ENCODE peak calls at places on chromosomes 16 and 17, in ten cellular contexts. F, R, I, E, S, A, H, L, C and P are unnamed samples.

GRCh38 chr17:28912281-28912937 is 9.5 kb upstream of the DHRS13 start:
- DNase-seq in E (peak), H (peak), A (no peak), L (no peak), I (no peak), F (no peak), C (no peak), R (peak), S (no peak), P (no peak)

GRCh38 chr16:55370762-55371482 is 46.9 kb downstream of the IRX6 start:
- DNase-seq in R (peak), E (peak), S (no peak), F (peak), A (peak), I (no peak), C (peak), H (peak), L (peak), P (peak)

GRCh38 chr17:41287050-41287449 is 11.6 kb downstream of the KRTAP9-7 start:
- DNase-seq in A (no peak), H (no peak), R (no peak), E (no peak), C (no peak), L (no peak), S (no peak), I (peak), F (no peak), P (no peak)

GRCh38 chr17:17928422-17929386 is 43.5 kb downstream of the TOM1L2 start:
- DNase-seq in E (no peak), L (no peak), A (no peak), R (no peak), F (no peak), H (peak), I (no peak), S (no peak), C (no peak), P (no peak)

GRCh38 chr16:649646-650045 is 481 bp downstream of the WDR90 start:
- DNase-seq in H (no peak), A (no peak), C (peak), S (no peak), F (no peak), L (no peak), I (no peak), E (no peak), R (no peak), P (no peak)

GRCh38 chr16:89201467-89202377 is 1.4 kb upstream of the SLC22A31 start:
- DNase-seq in A (peak), H (peak), C (peak), S (peak), F (peak), E (peak), I (peak), L (peak), R (peak), P (peak)

GRCh38 chr16:2480948-2481347 is 6.0 kb downstream of the TBC1D24 start:
- DNase-seq in L (no peak), R (peak), S (peak), C (no peak), I (no peak), A (no peak), E (no peak), H (no peak), F (peak), P (no peak)

GRCh38 chr16:505479-506245 is 21.9 kb upstream of the CAPN15 start:
- DNase-seq in S (no peak), F (no peak), H (peak), R (no peak), E (no peak), I (no peak), C (no peak), A (no peak), L (peak), P (no peak)

GRCh38 chr16:22008215-22009142 is 568 bp downstream of the MOSMO start:
- DNase-seq in C (no peak), H (peak), I (no peak), F (peak), S (peak), E (no peak), A (no peak), R (peak), L (no peak), P (peak)

GRCh38 chr16:29730649-29731048 is 15.1 kb downstream of the C16orf54 start:
- DNase-seq in L (no peak), S (peak), I (no peak), E (no peak), F (no peak), H (no peak), R (no peak), C (no peak), A (no peak), P (no peak)

GRCh38 chr16:29727452-29727851 is 18.3 kb downstream of the C16orf54 start:
- DNase-seq in S (no peak), I (no peak), E (no peak), R (no peak), H (no peak), F (no peak), C (no peak), A (no peak), L (no peak), P (no peak)

GRCh38 chr16:29729116-29729521 is 16.7 kb downstream of the C16orf54 start:
- DNase-seq in I (no peak), A (peak), F (no peak), R (no peak), L (no peak), S (no peak), E (peak), C (peak), H (peak), P (no peak)

GRCh38 chr16:29726845-29727379 is 18.9 kb downstream of the C16orf54 start:
- DNase-seq in L (no peak), H (no peak), E (no peak), R (no peak), S (no peak), A (no peak), C (no peak), I (no peak), F (peak), P (no peak)
- TF ChIP-seq CTCF in L (no peak), H (no peak), E (no peak), R (no peak), S (no peak), A (no peak), C (no peak), I (no peak), F (no peak), P (no peak)

GRCh38 chr17:11441004-11441403 is 157.3 kb upstream of the DNAH9 start:
- DNase-seq in H (no peak), C (no peak), R (no peak), E (no peak), S (no peak), A (no peak), L (no peak), F (no peak), I (no peak), P (no peak)
- TF ChIP-seq CTCF in H (no peak), C (no peak), R (no peak), E (no peak), S (no peak), A (no peak), L (no peak), F (no peak), I (no peak), P (no peak)

DNA sequence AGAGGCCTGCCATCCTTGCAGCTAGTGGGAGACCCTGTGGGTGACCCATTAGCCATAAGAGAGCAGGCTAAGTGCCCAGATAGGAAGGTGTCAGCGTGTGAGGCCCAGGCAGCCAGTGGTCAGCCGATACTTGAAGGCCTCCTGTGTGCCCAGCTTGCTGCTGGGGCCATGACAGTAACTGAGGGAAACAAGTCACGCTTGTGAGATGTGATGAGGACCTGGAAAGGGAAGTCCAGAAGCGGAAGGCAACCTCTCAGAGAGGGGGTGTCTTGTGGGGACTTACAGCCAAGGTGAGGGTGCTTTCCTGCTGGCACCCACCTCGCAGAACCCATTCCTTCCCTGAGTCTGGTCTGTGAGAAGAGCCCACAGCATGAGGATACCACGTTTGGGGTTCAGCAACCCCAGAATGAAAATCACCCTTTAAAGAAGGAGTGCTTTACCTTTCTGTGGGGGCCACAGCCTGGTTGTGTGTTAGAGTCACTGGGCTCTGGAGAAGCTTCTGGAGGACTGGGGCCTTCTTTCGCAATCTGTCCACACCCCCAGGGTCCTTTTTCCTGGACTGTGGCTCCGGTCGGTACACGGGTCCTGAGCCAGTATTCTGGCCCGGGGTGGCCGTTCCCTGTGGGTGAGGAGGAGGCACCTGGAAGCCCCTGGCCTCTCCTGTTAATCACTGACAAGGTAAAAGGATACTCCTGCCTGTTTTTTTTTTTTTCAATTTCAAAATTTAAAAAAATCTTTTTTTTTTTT is 53.9 kb downstream of the PLCG2 start:
- DNase-seq in C (no peak), E (no peak), F (no peak), R (no peak), H (no peak), I (no peak), A (no peak), S (no peak), L (no peak), P (no peak)
- TF ChIP-seq CTCF in C (no peak), E (no peak), F (no peak), R (no peak), H (no peak), I (no peak), A (no peak), S (no peak), L (no peak), P (no peak)

DNA sequence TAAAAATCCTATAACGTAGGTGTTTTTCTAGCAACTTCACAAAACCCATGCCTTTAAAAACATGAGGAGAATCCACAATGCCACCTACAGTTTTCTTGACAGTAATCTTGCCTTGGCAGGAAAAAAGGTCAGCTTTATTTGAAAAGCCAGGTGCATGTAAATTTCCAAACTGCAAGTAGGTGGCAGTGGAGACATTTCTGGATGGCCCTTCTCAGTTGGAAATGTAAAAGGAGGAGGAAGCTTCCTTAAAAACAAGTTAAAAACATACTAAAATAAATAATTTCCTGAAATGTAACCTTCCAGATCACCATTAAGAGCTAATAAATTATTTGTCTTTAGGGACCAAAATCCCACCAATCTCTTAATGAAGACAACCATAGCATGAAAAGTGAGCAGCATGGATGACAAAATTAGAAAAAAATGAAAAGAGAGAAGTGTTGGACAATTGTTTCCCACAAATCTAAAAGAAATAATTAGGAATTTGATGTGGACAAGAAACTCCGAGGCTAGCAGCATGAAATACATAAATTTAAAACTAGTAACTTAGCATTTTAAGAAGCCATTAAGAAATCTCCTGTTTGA is 152.2 kb downstream of the SNX11 start:
- DNase-seq in A (peak), I (no peak), S (no peak), E (peak), F (peak), C (peak), L (no peak), H (peak), R (peak), P (no peak)
- TF ChIP-seq CTCF in A (peak), I (peak), S (peak), E (peak), F (peak), C (peak), L (peak), H (peak), R (peak), P (peak)

DNA sequence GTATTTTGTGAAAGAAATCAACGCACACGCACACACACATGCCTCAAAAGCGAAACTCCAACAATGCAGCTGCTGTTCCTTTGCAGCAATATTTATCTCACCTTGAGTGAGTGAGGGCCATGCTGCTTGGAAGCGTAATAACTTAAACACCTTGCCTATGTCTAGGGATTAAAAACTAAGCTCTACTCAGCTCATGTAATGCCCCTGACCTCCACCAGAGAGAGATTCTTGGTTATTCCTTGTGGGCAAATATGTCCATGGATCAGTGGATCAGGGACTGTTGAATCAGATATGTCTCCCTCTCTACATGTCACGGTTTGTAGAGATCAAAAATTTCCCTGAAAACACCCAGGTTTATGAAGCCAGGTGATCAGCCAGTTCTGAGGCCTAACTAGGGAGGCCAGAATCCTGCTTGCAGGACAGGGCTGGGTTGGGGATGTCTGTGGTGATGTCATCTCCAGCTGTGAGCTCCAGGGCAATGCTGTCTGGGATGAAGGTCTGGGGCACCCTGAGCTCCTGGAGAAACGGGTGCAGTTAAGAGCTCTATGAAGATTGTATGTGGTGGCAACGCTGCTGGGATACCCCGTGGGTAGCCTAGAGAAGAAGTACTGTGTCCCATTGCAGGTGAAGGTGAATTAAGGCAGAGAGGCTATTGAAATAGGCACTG is 149.4 kb downstream of the KCNJ12 start:
- DNase-seq in A (no peak), S (no peak), I (no peak), L (no peak), R (no peak), H (peak), C (peak), E (no peak), F (no peak), P (no peak)
- TF ChIP-seq CTCF in A (no peak), S (no peak), I (no peak), L (no peak), R (no peak), H (peak), C (no peak), E (no peak), F (no peak), P (no peak)

DNA sequence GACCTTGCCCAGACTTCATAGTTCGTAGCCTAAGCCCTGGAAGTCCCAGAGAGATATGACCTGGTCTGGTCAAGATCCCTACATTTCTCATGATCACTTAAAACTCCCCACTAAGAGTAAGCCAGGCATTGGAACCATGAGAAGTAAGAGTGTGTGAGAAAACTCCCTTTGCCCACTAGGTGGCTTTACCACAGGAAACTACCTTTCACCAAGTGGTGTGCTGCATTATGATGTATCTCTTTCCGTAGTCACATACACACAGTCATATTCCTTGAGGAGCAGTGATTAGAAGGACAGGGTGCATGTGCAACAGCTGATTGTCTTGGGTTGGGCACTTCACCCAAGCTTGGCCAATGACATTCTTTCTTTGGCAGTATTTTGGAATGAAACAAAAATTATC is 639.3 kb downstream of the KCNJ2 start:
- DNase-seq in F (no peak), L (peak), S (no peak), E (peak), C (no peak), R (no peak), H (peak), I (no peak), A (no peak), P (no peak)
- TF ChIP-seq CTCF in F (no peak), L (peak), S (no peak), E (peak), C (no peak), R (peak), H (peak), I (no peak), A (peak), P (peak)

DNA sequence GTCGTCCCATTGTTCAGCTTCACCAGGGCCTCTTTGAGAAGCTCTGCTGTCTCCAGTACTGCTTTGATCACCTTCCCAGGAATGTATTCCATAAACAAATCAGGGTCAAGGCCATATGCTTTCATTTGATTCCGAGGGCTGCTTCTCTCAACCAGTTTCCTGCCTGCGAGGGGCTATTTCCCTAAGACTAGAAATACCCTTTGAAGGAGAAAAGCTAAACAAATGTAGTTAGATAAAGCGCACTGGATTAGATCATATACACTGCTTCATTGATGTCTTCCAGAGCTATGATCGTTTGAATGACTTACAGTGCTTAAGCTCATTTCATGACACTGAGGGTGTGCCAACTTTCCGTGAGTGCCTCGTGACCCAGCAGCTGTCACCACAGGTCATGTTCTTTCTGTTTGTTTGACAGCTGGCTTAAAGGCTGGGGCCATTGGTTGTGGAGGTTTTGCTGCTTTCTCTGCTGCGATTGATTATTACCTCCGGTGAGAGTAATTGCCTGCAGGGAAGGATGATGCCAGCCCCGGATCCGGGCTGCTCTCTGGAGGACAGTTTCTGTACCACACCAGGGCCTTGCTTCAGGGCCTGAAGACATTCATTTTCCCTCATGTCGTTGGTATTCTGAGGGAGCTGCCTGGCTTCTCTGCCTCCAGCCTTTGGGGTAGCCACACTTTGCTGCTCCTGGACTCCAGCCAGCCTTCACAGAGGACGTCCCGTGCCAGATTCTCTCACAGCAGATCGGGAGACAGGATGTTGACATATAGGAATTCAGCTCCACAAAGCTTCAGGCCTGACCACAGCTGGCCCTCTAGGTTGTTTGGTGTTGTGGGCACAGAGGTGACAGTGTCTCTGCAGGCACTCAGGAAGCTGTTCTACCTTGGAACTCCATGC is 3.9 kb downstream of the TIMM22 start:
- DNase-seq in H (no peak), E (no peak), C (peak), I (no peak), A (peak), L (no peak), F (peak), R (no peak), S (peak), P (no peak)
- TF ChIP-seq CTCF in H (no peak), E (no peak), C (no peak), I (no peak), A (no peak), L (no peak), F (no peak), R (no peak), S (no peak), P (no peak)

GRCh38 chr16:11100239-11100750 is 155.7 kb downstream of the SOCS1 start:
- DNase-seq in C (peak), F (peak), L (peak), S (no peak), R (no peak), E (peak), H (peak), A (peak), I (peak), P (no peak)
- TF ChIP-seq CTCF in C (peak), F (no peak), L (peak), S (no peak), R (no peak), E (no peak), H (peak), A (peak), I (no peak), P (no peak)